ENCODE peak calls at places on chromosomes 16 and 17, in nine cellular contexts. One of them, this sample, is unnamed.

GRCh38 chr17:1498869-1499268 is 6.4 kb upstream of the MYO1C start:
- DNase-seq in A549: no peak
- DNase-seq in body of pancreas: no peak
- DNase-seq in lower leg skin: no peak
- DNase-seq in sigmoid colon: no peak
- DNase-seq in tibial nerve: no peak
- DNase-seq in adrenal gland: no peak
- DNase-seq in transverse colon: no peak
- DNase-seq in stomach: no peak
- DNase-seq in this sample: no peak

GRCh38 chr16:3149630-3150345 is 15.0 kb downstream of the ZNF213 start:
- DNase-seq in A549: peak; percentile 83
- DNase-seq in body of pancreas: peak; percentile 75
- DNase-seq in lower leg skin: peak; percentile 42
- DNase-seq in sigmoid colon: peak; percentile 83
- DNase-seq in tibial nerve: peak; percentile 58
- DNase-seq in adrenal gland: peak; percentile 78
- DNase-seq in transverse colon: peak; percentile 81
- DNase-seq in stomach: peak; percentile 73
- DNase-seq in this sample: no peak

GRCh38 chr16:55249936-55250335 is 74.1 kb upstream of the IRX6 start:
- DNase-seq in A549: no peak
- DNase-seq in body of pancreas: no peak
- DNase-seq in lower leg skin: no peak
- DNase-seq in sigmoid colon: no peak
- DNase-seq in tibial nerve: no peak
- DNase-seq in adrenal gland: no peak
- DNase-seq in transverse colon: no peak
- DNase-seq in stomach: no peak
- DNase-seq in this sample: no peak

GRCh38 chr16:66520406-66521194 is 29.3 kb downstream of the TK2 start:
- DNase-seq in A549: no peak
- DNase-seq in body of pancreas: peak; percentile 74
- DNase-seq in lower leg skin: peak; percentile 67
- DNase-seq in sigmoid colon: no peak
- DNase-seq in tibial nerve: no peak
- DNase-seq in adrenal gland: no peak
- DNase-seq in transverse colon: peak; percentile 42
- DNase-seq in stomach: no peak
- DNase-seq in this sample: no peak

GRCh38 chr17:50956750-50957523 is 90.8 kb upstream of the TOB1 start:
- DNase-seq in A549: peak; percentile 69
- DNase-seq in body of pancreas: peak; percentile 76
- DNase-seq in lower leg skin: no peak
- DNase-seq in sigmoid colon: peak; percentile 83
- DNase-seq in tibial nerve: peak; percentile 71
- DNase-seq in adrenal gland: peak; percentile 88
- DNase-seq in transverse colon: peak; percentile 68
- DNase-seq in stomach: peak; percentile 69
- DNase-seq in this sample: no peak

GRCh38 chr17:39196820-39197331 is 593 bp downstream of the CACNB1 start:
- DNase-seq in A549: peak; percentile 62
- DNase-seq in body of pancreas: peak; percentile 30
- DNase-seq in lower leg skin: no peak
- DNase-seq in sigmoid colon: no peak
- DNase-seq in tibial nerve: no peak
- DNase-seq in adrenal gland: no peak
- DNase-seq in transverse colon: peak; percentile 53
- DNase-seq in stomach: no peak
- DNase-seq in this sample: no peak

GRCh38 chr17:45438931-45439610 is 6.4 kb upstream of the ARHGAP27 start:
- DNase-seq in A549: no peak
- DNase-seq in body of pancreas: no peak
- DNase-seq in lower leg skin: no peak
- DNase-seq in sigmoid colon: peak; percentile 56
- DNase-seq in tibial nerve: no peak
- DNase-seq in adrenal gland: no peak
- DNase-seq in transverse colon: peak; percentile 48
- DNase-seq in stomach: no peak
- DNase-seq in this sample: no peak

GRCh38 chr17:29589524-29590260 is at the start of gene GIT1:
- DNase-seq in A549: peak; percentile 85
- DNase-seq in body of pancreas: peak; percentile 88
- DNase-seq in lower leg skin: peak; percentile 76
- DNase-seq in sigmoid colon: peak; percentile 92
- DNase-seq in tibial nerve: peak; percentile 69
- DNase-seq in adrenal gland: peak; percentile 88
- DNase-seq in transverse colon: peak; percentile 90
- DNase-seq in stomach: peak; percentile 90
- DNase-seq in this sample: no peak

GRCh38 chr16:57627184-57627871 is 1.1 kb upstream of the ADGRG1 start:
- DNase-seq in A549: peak; percentile 79
- DNase-seq in body of pancreas: no peak
- DNase-seq in lower leg skin: no peak
- DNase-seq in sigmoid colon: no peak
- DNase-seq in tibial nerve: no peak
- DNase-seq in adrenal gland: no peak
- DNase-seq in transverse colon: no peak
- DNase-seq in stomach: no peak
- DNase-seq in this sample: no peak

GRCh38 chr16:3879887-3880564 is 487 bp downstream of the CREBBP start:
- DNase-seq in A549: peak; percentile 49
- DNase-seq in body of pancreas: peak; percentile 81
- DNase-seq in lower leg skin: peak; percentile 59
- DNase-seq in sigmoid colon: peak; percentile 89
- DNase-seq in tibial nerve: peak; percentile 55
- DNase-seq in adrenal gland: peak; percentile 79
- DNase-seq in transverse colon: peak; percentile 76
- DNase-seq in stomach: peak; percentile 79
- DNase-seq in this sample: no peak

GRCh38 chr16:50463581-50464324 is 84.4 kb upstream of the NKD1 start:
- DNase-seq in A549: no peak
- DNase-seq in body of pancreas: no peak
- DNase-seq in lower leg skin: no peak
- DNase-seq in sigmoid colon: peak; percentile 26
- DNase-seq in tibial nerve: no peak
- DNase-seq in adrenal gland: no peak
- DNase-seq in transverse colon: no peak
- DNase-seq in stomach: peak; percentile 48
- DNase-seq in this sample: no peak

GRCh38 chr16:10601444-10602401 is 21.3 kb upstream of the EMP2 start:
- DNase-seq in A549: peak; percentile 68
- DNase-seq in body of pancreas: no peak
- DNase-seq in lower leg skin: no peak
- DNase-seq in sigmoid colon: no peak
- DNase-seq in tibial nerve: no peak
- DNase-seq in adrenal gland: no peak
- DNase-seq in transverse colon: peak; percentile 64
- DNase-seq in stomach: no peak
- DNase-seq in this sample: no peak

GRCh38 chr17:35022536-35023063 is 40.9 kb downstream of the RFFL start:
- DNase-seq in A549: peak; percentile 82
- DNase-seq in body of pancreas: peak; percentile 76
- DNase-seq in lower leg skin: peak; percentile 62
- DNase-seq in sigmoid colon: peak; percentile 93
- DNase-seq in tibial nerve: peak; percentile 38
- DNase-seq in adrenal gland: peak; percentile 81
- DNase-seq in transverse colon: peak; percentile 59
- DNase-seq in stomach: peak; percentile 60
- DNase-seq in this sample: peak; percentile 19

GRCh38 chr17:50123649-50124349 is 6.2 kb downstream of the SAMD14 start:
- DNase-seq in A549: no peak
- DNase-seq in body of pancreas: no peak
- DNase-seq in lower leg skin: no peak
- DNase-seq in sigmoid colon: no peak
- DNase-seq in tibial nerve: no peak
- DNase-seq in adrenal gland: no peak
- DNase-seq in transverse colon: no peak
- DNase-seq in stomach: no peak
- DNase-seq in this sample: no peak

GRCh38 chr17:79835470-79835899 is 3.8 kb downstream of the CBX4 start:
- DNase-seq in A549: no peak
- DNase-seq in body of pancreas: no peak
- DNase-seq in lower leg skin: no peak
- DNase-seq in sigmoid colon: no peak
- DNase-seq in tibial nerve: no peak
- DNase-seq in adrenal gland: no peak
- DNase-seq in transverse colon: no peak
- DNase-seq in stomach: no peak
- DNase-seq in this sample: no peak

GRCh38 chr17:49969134-49969759 is at the start of gene DLX4:
- DNase-seq in A549: no peak
- DNase-seq in body of pancreas: no peak
- DNase-seq in lower leg skin: no peak
- DNase-seq in sigmoid colon: no peak
- DNase-seq in tibial nerve: no peak
- DNase-seq in adrenal gland: no peak
- DNase-seq in transverse colon: no peak
- DNase-seq in stomach: no peak
- DNase-seq in this sample: no peak

GRCh38 chr17:43316522-43317142 is 82.2 kb upstream of the ARL4D start:
- DNase-seq in A549: no peak
- DNase-seq in body of pancreas: peak; percentile 43
- DNase-seq in lower leg skin: no peak
- DNase-seq in sigmoid colon: no peak
- DNase-seq in tibial nerve: no peak
- DNase-seq in adrenal gland: peak; percentile 58
- DNase-seq in transverse colon: no peak
- DNase-seq in stomach: no peak
- DNase-seq in this sample: no peak

GRCh38 chr16:57519796-57520360 is 16.5 kb downstream of the CCDC102A start:
- DNase-seq in A549: peak; percentile 68
- DNase-seq in body of pancreas: peak; percentile 77
- DNase-seq in lower leg skin: peak; percentile 36
- DNase-seq in sigmoid colon: peak; percentile 88
- DNase-seq in tibial nerve: peak; percentile 80
- DNase-seq in adrenal gland: peak; percentile 90
- DNase-seq in transverse colon: peak; percentile 83
- DNase-seq in stomach: peak; percentile 84
- DNase-seq in this sample: no peak

GRCh38 chr16:3971261-3971660 is 90.7 kb upstream of the CREBBP start:
- DNase-seq in A549: peak; percentile 32
- DNase-seq in body of pancreas: no peak
- DNase-seq in lower leg skin: no peak
- DNase-seq in sigmoid colon: no peak
- DNase-seq in tibial nerve: no peak
- DNase-seq in adrenal gland: no peak
- DNase-seq in transverse colon: no peak
- DNase-seq in stomach: no peak
- DNase-seq in this sample: no peak

GRCh38 chr17:61454932-61455753 is 2.9 kb downstream of the TBX4 start:
- DNase-seq in A549: no peak
- DNase-seq in body of pancreas: no peak
- DNase-seq in lower leg skin: no peak
- DNase-seq in sigmoid colon: peak; percentile 54
- DNase-seq in tibial nerve: no peak
- DNase-seq in adrenal gland: peak; percentile 25
- DNase-seq in transverse colon: no peak
- DNase-seq in stomach: no peak
- DNase-seq in this sample: no peak

GRCh38 chr17:82981141-82981540 is 98.3 kb upstream of the METRNL start:
- DNase-seq in A549: no peak
- DNase-seq in body of pancreas: no peak
- DNase-seq in lower leg skin: no peak
- DNase-seq in sigmoid colon: no peak
- DNase-seq in tibial nerve: no peak
- DNase-seq in adrenal gland: no peak
- DNase-seq in transverse colon: no peak
- DNase-seq in stomach: no peak
- DNase-seq in this sample: no peak

GRCh38 chr16:1764971-1765370 is 6.4 kb downstream of the NME3 start:
- DNase-seq in A549: no peak
- DNase-seq in body of pancreas: no peak
- DNase-seq in lower leg skin: no peak
- DNase-seq in sigmoid colon: no peak
- DNase-seq in tibial nerve: no peak
- DNase-seq in adrenal gland: no peak
- DNase-seq in transverse colon: no peak
- DNase-seq in stomach: no peak
- DNase-seq in this sample: no peak
- H3K4me3 ChIP-seq in A549: no peak overlapping the region
- H3K4me3 ChIP-seq in body of pancreas: no peak overlapping the region
- H3K4me3 ChIP-seq in lower leg skin: no peak overlapping the region
- H3K4me3 ChIP-seq in sigmoid colon: no peak overlapping the region
- H3K4me3 ChIP-seq in tibial nerve: no peak overlapping the region
- H3K4me3 ChIP-seq in adrenal gland: no peak overlapping the region
- H3K4me3 ChIP-seq in transverse colon: no peak overlapping the region
- H3K4me3 ChIP-seq in stomach: no peak overlapping the region
- H3K4me3 ChIP-seq in this sample: no peak overlapping the region

DNA sequence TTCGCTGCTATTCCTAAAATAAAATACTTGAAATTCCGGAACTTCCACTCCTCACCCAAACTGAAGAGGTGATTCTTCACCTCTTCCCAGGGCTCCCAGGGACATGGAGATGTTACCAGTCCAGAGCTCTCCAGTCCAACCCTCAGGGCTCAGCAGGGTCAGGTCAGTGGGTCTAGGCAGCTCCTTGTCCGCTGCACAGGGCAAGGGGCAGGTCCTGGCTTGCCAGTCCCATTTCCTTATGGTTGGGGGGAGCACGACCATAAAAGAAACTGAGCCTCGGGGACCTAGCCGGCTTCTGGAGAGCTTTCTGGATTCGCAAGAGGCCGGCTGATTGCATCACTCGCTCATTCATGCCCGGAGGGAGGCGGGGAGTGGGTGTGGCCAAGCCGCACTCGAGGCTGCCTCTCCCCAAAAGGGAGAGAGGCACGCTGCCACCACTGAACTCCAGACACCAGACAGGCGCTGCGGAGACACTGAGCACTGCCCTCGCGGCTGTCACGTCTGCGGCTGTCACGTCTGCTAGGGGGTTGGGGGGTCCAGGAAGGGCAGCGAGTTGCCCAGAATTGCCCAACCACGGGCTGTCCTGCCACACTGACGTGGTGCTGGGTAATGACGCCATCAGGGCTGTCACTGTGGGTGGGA is 15.8 kb downstream of the SLC7A5 start:
- DNase-seq in A549: peak; percentile 94
- DNase-seq in body of pancreas: peak; percentile 93
- DNase-seq in lower leg skin: peak; percentile 94
- DNase-seq in sigmoid colon: peak; percentile 98
- DNase-seq in tibial nerve: peak; percentile 95
- DNase-seq in adrenal gland: peak; percentile 97
- DNase-seq in transverse colon: peak; percentile 95
- DNase-seq in stomach: peak; percentile 95
- DNase-seq in this sample: peak; percentile 66
- TF ChIP-seq POLR2A in A549: peak; percentile 19
- TF ChIP-seq POLR2A in body of pancreas: peak; percentile 61
- TF ChIP-seq POLR2A in lower leg skin: no peak
- TF ChIP-seq POLR2A in sigmoid colon: peak; percentile 33
- TF ChIP-seq POLR2A in tibial nerve: peak; percentile 55
- TF ChIP-seq POLR2A in adrenal gland: peak; percentile 61
- TF ChIP-seq POLR2A in transverse colon: peak; percentile 64
- TF ChIP-seq POLR2A in stomach: peak; percentile 62
- TF ChIP-seq POLR2A in this sample: peak; percentile 56

GRCh38 chr16:88700636-88701482 is 5.3 kb downstream of the RNF166 start:
- DNase-seq in A549: no peak
- DNase-seq in body of pancreas: peak; percentile 89
- DNase-seq in lower leg skin: peak; percentile 88
- DNase-seq in sigmoid colon: peak; percentile 92
- DNase-seq in tibial nerve: peak; percentile 81
- DNase-seq in adrenal gland: peak; percentile 97
- DNase-seq in transverse colon: peak; percentile 93
- DNase-seq in stomach: peak; percentile 85
- DNase-seq in this sample: peak; percentile 90
- H3K4me3 ChIP-seq in A549: no peak overlapping the region
- H3K4me3 ChIP-seq in body of pancreas: no peak overlapping the region
- H3K4me3 ChIP-seq in lower leg skin: no peak overlapping the region
- H3K4me3 ChIP-seq in sigmoid colon: no peak overlapping the region
- H3K4me3 ChIP-seq in tibial nerve: no peak overlapping the region
- H3K4me3 ChIP-seq in adrenal gland: no peak overlapping the region
- H3K4me3 ChIP-seq in transverse colon: no peak overlapping the region
- H3K4me3 ChIP-seq in stomach: peak overlapping the region; percentile 0
- H3K4me3 ChIP-seq in this sample: no peak overlapping the region

GRCh38 chr17:9684955-9685621 is 39.8 kb downstream of the USP43 start:
- DNase-seq in A549: peak; percentile 22
- DNase-seq in body of pancreas: peak; percentile 10
- DNase-seq in lower leg skin: no peak
- DNase-seq in sigmoid colon: no peak
- DNase-seq in tibial nerve: no peak
- DNase-seq in adrenal gland: no peak
- DNase-seq in transverse colon: no peak
- DNase-seq in stomach: no peak
- DNase-seq in this sample: no peak
- TF ChIP-seq POLR2A in A549: no peak
- TF ChIP-seq POLR2A in body of pancreas: no peak
- TF ChIP-seq POLR2A in lower leg skin: no peak
- TF ChIP-seq POLR2A in sigmoid colon: no peak
- TF ChIP-seq POLR2A in tibial nerve: no peak
- TF ChIP-seq POLR2A in adrenal gland: no peak
- TF ChIP-seq POLR2A in transverse colon: no peak
- TF ChIP-seq POLR2A in stomach: no peak
- TF ChIP-seq POLR2A in this sample: no peak